ENCODE peak calls at places on chromosomes 11 and 22, in nine cellular contexts. Y is CD4-positive, CD25-positive, alpha-beta regulatory T cell; M is naive thymus-derived CD4-positive, alpha-beta T cell; I is brain microvascular endothelial cell; J is astrocyte; O is A549; R is psoas muscle; W is CD8-positive, alpha-beta T cell; P is AG04450. Z is an unnamed sample.

GRCh38 chr11:97979741-97980140 is 1041.0 kb upstream of the CNTN5 start:
- DNase-seq in I (no peak), J (peak; percentile 95), P (no peak), M (no peak), O (no peak), W (no peak), R (no peak), Y (no peak), Z (no peak)

GRCh38 chr11:132874638-132875037 is 657.7 kb downstream of the OPCML start:
- DNase-seq in Y (no peak), O (peak; percentile 2), M (no peak), I (peak; percentile 79), J (peak; percentile 96), R (no peak), W (no peak), P (peak; percentile 90), Z (peak; percentile 5)

GRCh38 chr11:2517016-2517385 is 72.2 kb downstream of the KCNQ1 start:
- DNase-seq in R (peak; percentile 44), Y (no peak), M (no peak), P (no peak), W (no peak), I (no peak), J (no peak), O (no peak), Z (no peak)

GRCh38 chr11:27282806-27283205 is 80.2 kb downstream of the CCDC34 start:
- DNase-seq in J (peak; percentile 78), O (peak; percentile 45), I (peak; percentile 63), M (no peak), Y (no peak), W (no peak), R (no peak), P (no peak), Z (no peak)

GRCh38 chr22:23163665-23164064 is 16.6 kb upstream of the BCR start:
- DNase-seq in I (no peak), O (no peak), J (no peak), R (peak; percentile 79), Y (no peak), W (no peak), M (no peak), P (no peak), Z (no peak)

GRCh38 chr22:33842006-33842354 is 78.3 kb downstream of the LARGE1 start:
- DNase-seq in J (no peak), Y (no peak), R (no peak), M (no peak), P (no peak), O (no peak), W (no peak), I (no peak), Z (no peak)

GRCh38 chr11:214083-214482 is 6.6 kb downstream of the RIC8A start:
- DNase-seq in P (no peak), J (no peak), O (no peak), I (no peak), W (no peak), R (peak; percentile 43), Y (no peak), M (no peak), Z (no peak)

GRCh38 chr11:77361184-77361583 is 59.7 kb upstream of the GDPD4 start:
- DNase-seq in M (no peak), W (no peak), R (no peak), O (peak; percentile 13), Y (no peak), I (peak; percentile 39), P (no peak), J (peak; percentile 85), Z (no peak)

GRCh38 chr11:123409886-123410549 is 20.1 kb upstream of the GRAMD1B start:
- DNase-seq in I (no peak), Y (no peak), O (no peak), R (no peak), P (no peak), M (no peak), J (no peak), W (no peak), Z (no peak)

GRCh38 chr11:16356751-16357365 is 512 bp upstream of the SOX6 start:
- DNase-seq in Y (no peak), J (peak; percentile 62), M (no peak), R (no peak), O (no peak), I (peak; percentile 5), W (no peak), P (no peak), Z (no peak)

GRCh38 chr11:74701351-74701750 is 29.9 kb downstream of the CHRDL2 start:
- DNase-seq in P (no peak), J (no peak), W (no peak), I (no peak), R (no peak), Y (no peak), O (peak; percentile 67), M (no peak), Z (no peak)

GRCh38 chr22:27692243-27692642 is 109.3 kb downstream of the MN1 start:
- DNase-seq in Y (no peak), R (no peak), W (no peak), I (no peak), M (no peak), J (no peak), O (no peak), P (no peak), Z (no peak)

GRCh38 chr22:25923952-25924351 is 182.0 kb downstream of the MYO18B start:
- DNase-seq in I (no peak), M (no peak), R (no peak), O (no peak), W (no peak), Y (no peak), P (no peak), J (no peak), Z (no peak)

GRCh38 chr11:315051-315481 is 1.2 kb downstream of the IFITM1 start:
- DNase-seq in R (no peak), Y (no peak), I (no peak), M (no peak), P (no peak), W (no peak), J (no peak), O (no peak), Z (no peak)

GRCh38 chr11:3202759-3203158 is 15.9 kb downstream of the MRGPRG start:
- DNase-seq in W (no peak), P (no peak), J (no peak), M (no peak), I (no peak), R (peak; percentile 17), O (no peak), Y (no peak), Z (no peak)

GRCh38 chr22:35839811-35840739 is 122.4 kb downstream of the APOL5 start:
- DNase-seq in Y (no peak), J (peak; percentile 98), R (peak; percentile 92), O (peak; percentile 97), M (no peak), I (peak; percentile 95), P (peak; percentile 96), W (no peak), Z (peak; percentile 93)

GRCh38 chr22:44325718-44326548 is 13.2 kb upstream of the SHISAL1 start:
- DNase-seq in M (no peak), O (no peak), W (no peak), Y (no peak), R (no peak), I (no peak), P (no peak), J (peak; percentile 49), Z (no peak)

GRCh38 chr22:25598609-25599008 is 34.1 kb downstream of the GRK3 start:
- DNase-seq in R (no peak), J (no peak), W (no peak), Y (no peak), O (no peak), P (no peak), I (no peak), M (no peak), Z (no peak)

GRCh38 chr11:10931761-10932700 is 74.2 kb upstream of the ZBED5 start:
- DNase-seq in M (no peak), W (no peak), Y (no peak), I (peak; percentile 36), O (peak; percentile 55), P (no peak), J (no peak), R (peak; percentile 75), Z (no peak)

GRCh38 chr11:126122863-126123262 is 60.2 kb upstream of the CDON start:
- DNase-seq in W (no peak), M (no peak), J (no peak), R (no peak), Y (no peak), P (no peak), I (no peak), O (no peak), Z (no peak)

DNA sequence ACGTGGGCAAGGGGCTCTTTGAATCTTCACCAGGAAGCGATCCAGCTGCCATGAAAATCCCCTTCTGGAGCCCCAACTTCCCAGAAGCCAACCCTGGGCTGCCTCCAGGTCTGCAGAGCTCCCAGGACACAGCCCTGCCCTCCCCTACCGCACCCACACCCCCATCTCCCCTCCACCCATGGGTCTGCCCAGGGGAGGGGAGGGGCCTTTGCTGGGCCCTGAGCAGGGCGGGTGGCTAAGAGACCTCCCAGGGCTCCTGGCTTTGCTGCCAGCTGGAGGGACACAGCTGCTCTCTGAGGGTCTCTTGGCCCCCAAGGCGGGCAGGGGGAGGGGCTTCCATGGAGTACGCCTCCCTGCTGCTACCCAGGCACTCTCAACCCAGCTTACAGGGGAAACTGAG is 64.1 kb downstream of the WNT7B start:
- DNase-seq in P (no peak), J (no peak), M (no peak), Y (no peak), R (no peak), O (peak; percentile 53), I (no peak), W (no peak), Z (no peak)
- H3K27ac ChIP-seq in P (no peak overlapping the region), J (no peak overlapping the region), M (no peak overlapping the region), Y (no peak overlapping the region), R (no peak overlapping the region), O (peak overlapping the region; percentile 85), I (no peak overlapping the region), W (no peak overlapping the region), Z (no peak overlapping the region)

DNA sequence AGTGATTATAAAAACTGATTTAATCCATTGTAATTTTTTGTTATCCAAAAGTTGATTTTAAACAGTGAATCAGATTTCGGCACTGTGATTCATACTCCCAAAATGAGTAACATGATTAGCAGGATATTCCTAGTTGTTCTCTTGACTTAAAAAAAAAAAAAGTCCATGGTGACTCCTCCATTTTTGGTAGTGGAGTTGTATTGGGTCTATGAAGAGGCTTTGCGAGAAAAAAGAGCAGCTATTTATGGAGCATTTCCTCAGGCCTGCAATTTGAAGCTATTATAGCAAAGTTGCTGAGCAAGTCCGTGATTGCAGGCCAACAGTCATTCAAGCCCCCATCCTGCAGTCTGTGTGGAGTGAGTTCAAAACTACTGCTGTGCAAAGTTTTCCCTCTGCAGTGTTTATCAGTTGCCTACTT is 28.8 kb downstream of the YAP1 start:
- DNase-seq in M (no peak), J (peak; percentile 93), W (no peak), R (no peak), Y (no peak), P (peak; percentile 57), I (peak; percentile 74), O (no peak), Z (no peak)
- H3K27ac ChIP-seq in M (no peak overlapping the region), J (peak overlapping the region; percentile 98), W (no peak overlapping the region), R (peak overlapping the region; percentile 78), Y (no peak overlapping the region), P (peak overlapping the region; percentile 78), I (peak overlapping the region; percentile 92), O (no peak overlapping the region), Z (peak overlapping the region; percentile 95)

GRCh38 chr11:45468265-45468856 is 182.2 kb upstream of the SYT13 start:
- DNase-seq in I (peak; percentile 29), Y (no peak), O (no peak), P (no peak), W (no peak), M (no peak), J (peak; percentile 21), R (no peak), Z (no peak)
- H3K27ac ChIP-seq in I (no peak overlapping the region), Y (no peak overlapping the region), O (no peak overlapping the region), P (no peak overlapping the region), W (no peak overlapping the region), M (no peak overlapping the region), J (no peak overlapping the region), R (no peak overlapping the region), Z (no peak overlapping the region)

GRCh38 chr11:33475999-33476398 is 218.8 kb downstream of the HIPK3 start:
- DNase-seq in J (peak; percentile 60), O (no peak), M (no peak), Y (no peak), I (peak; percentile 58), R (no peak), W (no peak), P (peak; percentile 13), Z (no peak)
- H3K27ac ChIP-seq in J (no peak overlapping the region), O (no peak overlapping the region), M (no peak overlapping the region), Y (no peak overlapping the region), I (no peak overlapping the region), R (no peak overlapping the region), W (no peak overlapping the region), P (no peak overlapping the region), Z (no peak overlapping the region)